ENCODE peak calls at places on chromosomes 1 and 21, in five cellular contexts. One of them, this sample, is unnamed.

GRCh38 chr1:227299688-227300087 is 18.6 kb downstream of the CDC42BPA start:
- DNase-seq in left ventricle myocardium superior: no peak
- DNase-seq in T-helper 1 cell: no peak
- DNase-seq in HFF-Myc: no peak
- DNase-seq in naive thymus-derived CD8-positive, alpha-beta T cell: no peak
- DNase-seq in this sample: no peak

GRCh38 chr21:42973309-42973990 is 912 bp upstream of the PKNOX1 start:
- DNase-seq in left ventricle myocardium superior: peak; percentile 40
- DNase-seq in naive thymus-derived CD8-positive, alpha-beta T cell: no peak
- DNase-seq in HFF-Myc: no peak
- DNase-seq in T-helper 1 cell: no peak
- DNase-seq in this sample: no peak

GRCh38 chr1:103191327-103191726 is 83.0 kb upstream of the COL11A1 start:
- DNase-seq in T-helper 1 cell: no peak
- DNase-seq in naive thymus-derived CD8-positive, alpha-beta T cell: no peak
- DNase-seq in HFF-Myc: no peak
- DNase-seq in left ventricle myocardium superior: no peak
- DNase-seq in this sample: no peak

GRCh38 chr1:8562881-8563865 is 245.3 kb downstream of the SLC45A1 start:
- DNase-seq in naive thymus-derived CD8-positive, alpha-beta T cell: no peak
- DNase-seq in HFF-Myc: no peak
- DNase-seq in left ventricle myocardium superior: no peak
- DNase-seq in T-helper 1 cell: no peak
- DNase-seq in this sample: no peak

GRCh38 chr1:168520052-168520751 is 23.6 kb downstream of the XCL2 start:
- DNase-seq in HFF-Myc: no peak
- DNase-seq in T-helper 1 cell: no peak
- DNase-seq in left ventricle myocardium superior: no peak
- DNase-seq in naive thymus-derived CD8-positive, alpha-beta T cell: peak; percentile 38
- DNase-seq in this sample: peak; percentile 33

GRCh38 chr1:67429011-67429527 is 1.1 kb downstream of the SERBP1 start:
- DNase-seq in HFF-Myc: no peak
- DNase-seq in T-helper 1 cell: no peak
- DNase-seq in naive thymus-derived CD8-positive, alpha-beta T cell: peak; percentile 45
- DNase-seq in left ventricle myocardium superior: no peak
- DNase-seq in this sample: peak; percentile 46

GRCh38 chr1:19412654-19413053 is 72.7 kb downstream of the CAPZB start:
- DNase-seq in naive thymus-derived CD8-positive, alpha-beta T cell: no peak
- DNase-seq in HFF-Myc: no peak
- DNase-seq in left ventricle myocardium superior: no peak
- DNase-seq in T-helper 1 cell: no peak
- DNase-seq in this sample: no peak

GRCh38 chr1:85611390-85611789 is 30.8 kb downstream of the CCN1 start:
- DNase-seq in T-helper 1 cell: no peak
- DNase-seq in naive thymus-derived CD8-positive, alpha-beta T cell: no peak
- DNase-seq in left ventricle myocardium superior: no peak
- DNase-seq in HFF-Myc: peak; percentile 81
- DNase-seq in this sample: no peak

GRCh38 chr1:150272379-150272840 is at the start of gene C1orf54:
- DNase-seq in left ventricle myocardium superior: peak; percentile 79
- DNase-seq in naive thymus-derived CD8-positive, alpha-beta T cell: no peak
- DNase-seq in T-helper 1 cell: no peak
- DNase-seq in HFF-Myc: no peak
- DNase-seq in this sample: no peak

GRCh38 chr1:119010201-119010600 is 22.1 kb upstream of the TBX15 start:
- DNase-seq in T-helper 1 cell: no peak
- DNase-seq in HFF-Myc: no peak
- DNase-seq in naive thymus-derived CD8-positive, alpha-beta T cell: no peak
- DNase-seq in left ventricle myocardium superior: no peak
- DNase-seq in this sample: no peak

GRCh38 chr1:217049081-217049480 is 325.9 kb upstream of the ESRRG start:
- DNase-seq in left ventricle myocardium superior: no peak
- DNase-seq in T-helper 1 cell: no peak
- DNase-seq in HFF-Myc: no peak
- DNase-seq in naive thymus-derived CD8-positive, alpha-beta T cell: no peak
- DNase-seq in this sample: no peak

GRCh38 chr1:221794079-221794670 is 52.3 kb upstream of the DUSP10 start:
- DNase-seq in HFF-Myc: no peak
- DNase-seq in left ventricle myocardium superior: no peak
- DNase-seq in naive thymus-derived CD8-positive, alpha-beta T cell: peak; percentile 11
- DNase-seq in T-helper 1 cell: no peak
- DNase-seq in this sample: no peak

GRCh38 chr1:24248859-24249258 is 61.8 kb upstream of the IFNLR1 start:
- DNase-seq in left ventricle myocardium superior: no peak
- DNase-seq in T-helper 1 cell: no peak
- DNase-seq in naive thymus-derived CD8-positive, alpha-beta T cell: no peak
- DNase-seq in HFF-Myc: no peak
- DNase-seq in this sample: no peak

GRCh38 chr21:40134731-40135492 is 267.7 kb downstream of the PCP4 start:
- DNase-seq in left ventricle myocardium superior: no peak
- DNase-seq in naive thymus-derived CD8-positive, alpha-beta T cell: no peak
- DNase-seq in T-helper 1 cell: no peak
- DNase-seq in HFF-Myc: no peak
- DNase-seq in this sample: no peak

GRCh38 chr1:75672528-75673393 is 51.7 kb upstream of the ACADM start:
- DNase-seq in left ventricle myocardium superior: no peak
- DNase-seq in naive thymus-derived CD8-positive, alpha-beta T cell: no peak
- DNase-seq in HFF-Myc: peak; percentile 60
- DNase-seq in T-helper 1 cell: no peak
- DNase-seq in this sample: no peak

GRCh38 chr1:101298663-101299062 is 61.8 kb downstream of the S1PR1 start:
- DNase-seq in HFF-Myc: no peak
- DNase-seq in left ventricle myocardium superior: no peak
- DNase-seq in naive thymus-derived CD8-positive, alpha-beta T cell: no peak
- DNase-seq in T-helper 1 cell: no peak
- DNase-seq in this sample: no peak

GRCh38 chr1:208201241-208201640 is 42.9 kb downstream of the PLXNA2 start:
- DNase-seq in T-helper 1 cell: no peak
- DNase-seq in HFF-Myc: peak; percentile 89
- DNase-seq in left ventricle myocardium superior: no peak
- DNase-seq in naive thymus-derived CD8-positive, alpha-beta T cell: no peak
- DNase-seq in this sample: no peak

GRCh38 chr1:219555031-219555667 is 57.8 kb downstream of the ZC3H11B start:
- DNase-seq in HFF-Myc: no peak
- DNase-seq in naive thymus-derived CD8-positive, alpha-beta T cell: no peak
- DNase-seq in T-helper 1 cell: no peak
- DNase-seq in left ventricle myocardium superior: no peak
- DNase-seq in this sample: no peak